ENCODE peak calls at places on chromosomes 7 and 10, in four cellular contexts. N is fibroblast of the aortic adventitia, V is suprapubic skin, J is GM06990. Q is an unnamed sample.
A peak's percentile ranks its signal among the peaks of the same experiment; 100 is the strongest.

GRCh38 chr10:3225589-3225988 is 53.0 kb upstream of the PITRM1 start:
- DNase-seq in N (peak; percentile 81), V (no peak), J (no peak), Q (peak; percentile 69)

GRCh38 chr10:89252225-89252585 is 630 bp upstream of the LIPA start:
- DNase-seq in N (no peak), V (no peak), J (no peak), Q (no peak)

GRCh38 chr7:148611692-148612091 is 21.1 kb downstream of the C7orf33 start:
- DNase-seq in N (no peak), V (no peak), J (no peak), Q (no peak)

GRCh38 chr10:80150172-80150571 is 17.6 kb downstream of the PLAC9 start:
- DNase-seq in N (no peak), V (no peak), J (no peak), Q (no peak)

GRCh38 chr7:106225856-106226255 is 58.9 kb downstream of the NAMPT start:
- DNase-seq in N (no peak), V (no peak), J (no peak), Q (no peak)

GRCh38 chr10:79402951-79403350 is 42.5 kb downstream of the ZCCHC24 start:
- DNase-seq in N (no peak), V (no peak), J (no peak), Q (no peak)

GRCh38 chr10:123718544-123719060 is 52.4 kb downstream of the GPR26 start:
- DNase-seq in N (no peak), V (no peak), J (no peak), Q (no peak)

GRCh38 chr10:115483294-115483693 is 390.1 kb downstream of the ATRNL1 start:
- DNase-seq in N (no peak), V (no peak), J (no peak), Q (no peak)

GRCh38 chr7:28681693-28682092 is 269.4 kb downstream of the CREB5 start:
- DNase-seq in N (no peak), V (no peak), J (no peak), Q (no peak)

GRCh38 chr10:114683593-114683992 is 25.5 kb upstream of the ABLIM1 start:
- DNase-seq in N (no peak), V (no peak), J (no peak), Q (no peak)

GRCh38 chr10:16436367-16436757 is 448 bp upstream of the PTER start:
- DNase-seq in N (no peak), V (no peak), J (no peak), Q (peak; percentile 2)

GRCh38 chr10:92291610-92291859 is 568 bp downstream of the MARCHF5 start:
- DNase-seq in N (no peak), V (no peak), J (no peak), Q (no peak)

GRCh38 chr7:18040196-18040595 is 12.6 kb upstream of the PRPS1L1 start:
- DNase-seq in N (peak; percentile 60), V (no peak), J (no peak), Q (peak; percentile 54)

GRCh38 chr7:38893061-38893460 is 15.9 kb downstream of the VPS41 start:
- DNase-seq in N (no peak), V (no peak), J (no peak), Q (no peak)

GRCh38 chr7:138625084-138625848 is 75.9 kb downstream of the SVOPL start:
- DNase-seq in N (no peak), V (no peak), J (no peak), Q (no peak)

GRCh38 chr7:12004547-12004946 is 172.5 kb upstream of the THSD7A start:
- DNase-seq in N (no peak), V (no peak), J (no peak), Q (no peak)

GRCh38 chr10:70729763-70730357 is 55.3 kb downstream of the TBATA start:
- DNase-seq in N (no peak), V (no peak), J (no peak), Q (peak; percentile 18)

GRCh38 chr10:81068446-81068845 is 530.7 kb downstream of the SH2D4B start:
- DNase-seq in N (no peak), V (no peak), J (no peak), Q (no peak)

GRCh38 chr7:87032604-87033003 is 26.9 kb downstream of the ELAPOR2 start:
- DNase-seq in N (no peak), V (no peak), J (no peak), Q (no peak)

GRCh38 chr10:128087884-128088695 is 38.1 kb downstream of the MKI67 start:
- DNase-seq in N (no peak), V (peak; percentile 76), J (no peak), Q (no peak)

GRCh38 chr7:16348251-16348650 is 73.1 kb downstream of the CRPPA start:
- DNase-seq in N (no peak), V (no peak), J (no peak), Q (no peak)

GRCh38 chr7:99380032-99380822 is 5.7 kb downstream of the ARPC1B start:
- DNase-seq in N (peak; percentile 65), V (no peak), J (peak; percentile 86), Q (peak; percentile 73)

GRCh38 chr7:151628846-151629604 is 109.3 kb upstream of the RHEB start:
- DNase-seq in N (no peak), V (no peak), J (no peak), Q (no peak)

GRCh38 chr7:39851466-39852045 is 98.5 kb upstream of the CDK13 start:
- DNase-seq in N (no peak), V (no peak), J (no peak), Q (no peak)

GRCh38 chr7:100968650-100969049 is 715 bp upstream of the MUC12 start:
- DNase-seq in N (no peak), V (no peak), J (no peak), Q (no peak)

GRCh38 chr7:100972002-100972347 is 2.6 kb downstream of the MUC12 start:
- DNase-seq in N (no peak), V (no peak), J (no peak), Q (no peak)

GRCh38 chr7:100969066-100969615 is at the start of gene MUC12:
- DNase-seq in N (no peak), V (no peak), J (no peak), Q (no peak)

GRCh38 chr7:100974021-100974420 is 4.7 kb downstream of the MUC12 start:
- DNase-seq in N (no peak), V (no peak), J (no peak), Q (no peak)

DNA sequence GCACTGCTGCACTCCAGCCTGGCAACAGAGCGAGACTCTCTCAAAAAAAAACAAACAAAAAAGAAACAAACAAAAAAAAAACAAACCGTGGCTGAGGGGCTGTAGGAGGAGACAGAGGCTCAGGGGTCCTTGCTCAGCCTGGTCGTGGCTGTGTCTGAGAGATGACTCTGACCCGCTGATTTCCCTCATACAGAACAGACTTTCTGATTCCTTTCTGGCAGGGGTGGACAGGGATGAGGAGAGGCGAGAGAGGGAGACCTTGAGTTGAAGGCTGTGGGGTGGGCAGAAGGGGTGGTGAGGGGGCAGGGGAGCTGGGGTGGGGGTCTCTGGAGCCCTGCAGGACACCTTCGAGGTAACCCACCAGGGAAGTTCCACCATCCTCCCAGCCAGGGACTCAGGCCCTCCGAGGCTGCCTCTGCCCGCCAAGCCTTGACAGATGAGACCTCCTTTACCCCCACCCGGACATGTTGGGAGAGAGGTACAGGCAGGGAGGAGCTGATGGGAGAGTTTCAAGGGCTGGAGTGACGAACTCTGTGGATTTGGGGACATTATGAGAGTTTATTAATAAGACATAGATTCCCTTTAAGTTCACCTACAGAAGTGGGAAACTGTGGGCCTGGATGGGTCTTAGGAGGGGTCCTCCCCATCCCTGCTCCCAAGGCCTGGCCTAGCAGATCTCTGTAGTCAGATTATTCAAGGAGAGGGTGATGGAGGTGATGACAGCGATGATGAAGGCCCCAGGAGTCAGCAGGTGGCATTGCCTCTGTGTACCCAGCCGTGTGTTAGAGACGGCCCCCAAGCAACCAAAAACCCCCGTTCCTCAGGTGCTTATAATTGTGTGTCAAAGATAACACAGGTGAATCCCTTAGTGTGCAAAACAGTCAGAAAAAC is 2.0 kb downstream of the MUC12 start:
- DNase-seq in N (no peak), V (no peak), J (no peak), Q (no peak)
- H3K4me3 ChIP-seq in N (no peak overlapping the region), V (no peak overlapping the region), J (no peak overlapping the region), Q (no peak overlapping the region)

DNA sequence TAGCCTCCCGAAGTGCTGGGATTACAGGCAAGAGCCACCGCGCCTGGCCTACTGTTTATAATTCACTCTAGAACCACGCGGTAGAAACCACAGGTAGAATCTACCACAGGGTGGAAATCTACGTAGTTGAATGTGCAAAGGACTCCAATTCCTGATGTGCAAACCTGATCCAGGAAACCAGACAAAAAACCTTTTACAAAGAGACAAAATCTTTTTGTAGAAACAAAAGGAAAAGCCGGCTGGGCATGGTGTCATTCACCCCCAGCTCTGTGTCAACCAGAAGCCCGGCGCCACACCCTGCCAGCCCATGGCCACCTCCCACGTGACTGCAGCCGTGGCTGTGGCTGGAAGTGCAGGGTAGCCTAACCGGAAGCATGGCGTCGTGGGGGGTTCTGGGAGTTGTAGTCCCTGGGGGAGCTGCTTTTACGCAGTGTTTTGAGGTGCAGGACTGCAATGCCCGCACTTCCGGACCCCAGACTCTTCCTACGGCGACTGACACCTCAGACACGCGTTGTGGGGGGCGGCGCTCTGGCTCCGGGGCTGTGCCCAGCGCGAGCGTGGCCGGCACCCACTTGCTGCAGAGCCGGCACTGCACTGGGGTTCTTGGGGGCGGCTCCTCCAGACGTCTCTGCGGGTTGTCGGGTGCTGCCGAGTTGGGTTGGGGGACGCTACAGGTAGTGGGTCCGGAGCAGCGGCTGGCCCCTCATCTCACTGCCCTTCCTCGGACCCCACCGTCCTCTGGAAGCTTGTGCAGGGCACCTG is 41.5 kb upstream of the RNF216 start:
- DNase-seq in N (peak; percentile 90), V (peak; percentile 99), J (peak; percentile 89), Q (peak; percentile 89)
- TF ChIP-seq CTCF in N (peak; percentile 34), V (no peak), J (no peak), Q (no peak)

GRCh38 chr10:103276251-103276936 is 544 bp upstream of the INA start:
- DNase-seq in N (no peak), V (no peak), J (no peak), Q (no peak)

GRCh38 chr10:103278424-103278823 is 1.5 kb downstream of the INA start:
- DNase-seq in N (no peak), V (no peak), J (no peak), Q (no peak)

GRCh38 chr10:103278862-103279298 is 1.9 kb downstream of the INA start:
- DNase-seq in N (peak; percentile 59), V (no peak), J (no peak), Q (peak; percentile 67)

GRCh38 chr10:103276941-103277712 is at the start of gene INA:
- DNase-seq in N (peak; percentile 20), V (no peak), J (peak; percentile 70), Q (peak; percentile 45)

GRCh38 chr10:103277713-103278299 is 868 bp downstream of the INA start:
- DNase-seq in N (no peak), V (no peak), J (no peak), Q (no peak)
- H3K4me3 ChIP-seq in N (peak overlapping the region; percentile 44), V (peak overlapping the region; percentile 35), J (peak overlapping the region; percentile 48), Q (no peak overlapping the region)

GRCh38 chr7:50774299-50774698 is 8.4 kb downstream of the GRB10 start:
- DNase-seq in N (no peak), V (no peak), J (no peak), Q (no peak)
- TF ChIP-seq CTCF in N (peak; percentile 24), V (no peak), J (no peak), Q (no peak)

DNA sequence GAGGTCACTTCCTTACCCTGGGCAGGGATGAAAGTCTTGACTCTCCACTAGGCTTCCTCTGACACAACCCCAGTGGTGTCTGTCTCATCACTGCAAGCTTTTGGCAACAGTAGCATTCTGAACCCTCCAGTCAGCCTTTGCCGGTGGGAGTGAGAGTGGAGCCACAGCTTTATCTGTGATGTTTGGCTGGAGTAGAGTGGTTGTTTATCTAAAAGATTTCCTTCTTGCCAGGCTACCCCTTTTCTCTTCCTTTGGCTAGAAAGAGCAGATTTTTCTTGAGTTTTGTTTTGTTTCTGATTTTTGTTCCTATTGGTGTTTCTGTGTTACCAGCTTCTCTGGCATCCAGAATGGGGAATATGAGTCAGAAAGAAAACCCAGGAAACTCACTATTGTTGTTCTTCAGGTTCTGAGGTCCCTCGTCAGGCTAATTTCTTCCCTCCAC is 98.9 kb upstream of the KIF5B start:
- DNase-seq in N (peak; percentile 85), V (no peak), J (no peak), Q (peak; percentile 88)
- H3K4me3 ChIP-seq in N (peak overlapping the region; percentile 6), V (no peak overlapping the region), J (no peak overlapping the region), Q (no peak overlapping the region)

Q was measured in fibroblast of pulmonary artery.